ENCODE peak calls at places on chromosome 3, in four cellular contexts. N is IMR-90; B is heart right ventricle; G is stimulated activated CD8-positive, alpha-beta memory T cell treated with anti-CD3 and anti-CD28 coated beads, Interleukin-15, amount 100 ng/mL, for 24 hours. S is an unnamed sample.
A peak's percentile ranks its signal among the peaks of the same experiment; 100 is the strongest.

GRCh38 chr3:141429371-141430035 is 57.3 kb upstream of the RASA2 start:
- DNase-seq in B (peak; percentile 38), N (no peak), G (no peak), S (no peak)

GRCh38 chr3:49683162-49683561 is 6.1 kb downstream of the MST1 start:
- DNase-seq in G (no peak), B (no peak), N (no peak), S (no peak)

GRCh38 chr3:57068437-57069089 is 8.1 kb downstream of the SPATA12 start:
- DNase-seq in G (no peak), N (peak; percentile 61), B (no peak), S (peak; percentile 79)

GRCh38 chr3:54858386-54858785 is 69.5 kb downstream of the LRTM1 start:
- DNase-seq in G (no peak), B (no peak), N (no peak), S (no peak)

GRCh38 chr3:32832193-32832592 is 14.4 kb downstream of the TRIM71 start:
- DNase-seq in G (no peak), B (no peak), N (no peak), S (no peak)

GRCh38 chr3:50278106-50278867 is 600 bp upstream of the LSMEM2 start:
- DNase-seq in N (no peak), B (no peak), G (no peak), S (no peak)

GRCh38 chr3:30751610-30752299 is 142.7 kb downstream of the GADL1 start:
- DNase-seq in N (peak; percentile 62), B (peak; percentile 38), G (no peak), S (peak; percentile 62)

GRCh38 chr3:111070772-111071256 is 802 bp upstream of the NECTIN3 start:
- DNase-seq in N (no peak), B (no peak), G (no peak), S (no peak)